ENCODE peak calls at places on chromosome 7, in six cellular contexts. V, Y, R, L, N and B are unnamed samples.
A peak's percentile ranks its signal among the peaks of the same experiment; 100 is the strongest.

GRCh38 chr7:15998617-15999016 is 312.1 kb upstream of the MEOX2 start:
- DNase-seq in V (no peak), Y (no peak), L (no peak), R (no peak), N (no peak), B (peak; percentile 18)

GRCh38 chr7:133275008-133275407 is 22.1 kb downstream of the EXOC4 start:
- DNase-seq in R (no peak), V (no peak), L (peak; percentile 26), Y (no peak), N (no peak), B (no peak)

GRCh38 chr7:27576360-27576944 is 86.2 kb downstream of the HIBADH start:
- DNase-seq in Y (peak; percentile 54), L (peak; percentile 61), N (no peak), V (peak; percentile 10), R (peak; percentile 20), B (peak; percentile 54)

GRCh38 chr7:78412216-78412858 is 613.8 kb downstream of the PHTF2 start:
- DNase-seq in R (no peak), L (no peak), N (no peak), V (no peak), Y (no peak), B (peak; percentile 3)

GRCh38 chr7:127588697-127589482 is 679 bp downstream of the ARF5 start:
- DNase-seq in R (peak; percentile 55), Y (peak; percentile 85), V (no peak), L (peak; percentile 52), N (no peak), B (peak; percentile 41)

GRCh38 chr7:41732279-41733062 is 29.6 kb upstream of the INHBA start:
- DNase-seq in R (no peak), V (no peak), N (no peak), L (no peak), Y (peak; percentile 41), B (peak; percentile 32)

GRCh38 chr7:107528461-107528860 is 35.3 kb downstream of the COG5 start:
- DNase-seq in L (peak; percentile 8), Y (peak; percentile 65), N (no peak), V (peak; percentile 28), R (peak; percentile 60), B (peak; percentile 64)

GRCh38 chr7:55177589-55178261 is 158.9 kb downstream of the EGFR start:
- DNase-seq in Y (no peak), V (no peak), N (no peak), R (no peak), L (no peak), B (no peak)

GRCh38 chr7:30879139-30880089 is 32.2 kb upstream of the AQP1 start:
- DNase-seq in V (no peak), R (no peak), L (no peak), Y (no peak), N (no peak), B (no peak)

GRCh38 chr7:115009736-115010435 is 88.0 kb downstream of the MDFIC start:
- DNase-seq in N (no peak), V (peak; percentile 71), L (no peak), Y (peak; percentile 27), R (no peak), B (no peak)

GRCh38 chr7:18064242-18064838 is 36.7 kb upstream of the PRPS1L1 start:
- DNase-seq in N (no peak), Y (peak; percentile 36), L (peak; percentile 16), V (no peak), R (peak; percentile 7), B (peak; percentile 38)

GRCh38 chr7:82528577-82529305 is 85.2 kb upstream of the CACNA2D1 start:
- DNase-seq in Y (no peak), N (no peak), R (no peak), L (no peak), V (no peak), B (no peak)

GRCh38 chr7:8597565-8597964 is 164.2 kb downstream of the NXPH1 start:
- DNase-seq in N (no peak), V (no peak), L (no peak), R (no peak), Y (no peak), B (peak; percentile 22)

GRCh38 chr7:150668472-150668911 is 17.0 kb upstream of the GIMAP2 start:
- DNase-seq in V (no peak), L (no peak), R (no peak), N (no peak), Y (no peak), B (no peak)

GRCh38 chr7:22726345-22726848 is 603 bp upstream of the IL6 start:
- DNase-seq in Y (peak; percentile 64), L (peak; percentile 90), R (peak; percentile 77), N (no peak), V (no peak), B (peak; percentile 74)